ENCODE peak calls at places on chromosome 11, in ten cellular contexts. R, T, F, O, Q, A, N, L, M and B are unnamed samples. For H3K9me2, the result is how much of the 10 kb centered on the place peaks cover.

GRCh38 chr11:12286606-12287005 is 90.8 kb upstream of the PARVA start:
- DNase-seq in A (no peak), L (no peak), R (no peak), O (no peak), Q (no peak), T (no peak), F (no peak), M (no peak), N (no peak), B (no peak)

GRCh38 chr11:61701298-61701993 is 21.3 kb downstream of the DAGLA start:
- DNase-seq in R (no peak), L (no peak), M (no peak), T (peak), N (no peak), Q (peak), O (peak), A (peak), F (no peak), B (peak)

GRCh38 chr11:17408026-17408425 is 19.6 kb upstream of the KCNJ11 start:
- DNase-seq in M (no peak), F (no peak), O (no peak), L (no peak), R (no peak), N (no peak), Q (no peak), A (no peak), T (no peak), B (no peak)

GRCh38 chr11:110249066-110249465 is 47.3 kb downstream of the RDX start:
- DNase-seq in L (no peak), T (peak), M (peak), R (no peak), Q (no peak), N (peak), A (no peak), F (no peak), O (no peak), B (no peak)

GRCh38 chr11:60977224-60977623 is 5.7 kb downstream of the CD6 start:
- DNase-seq in Q (no peak), R (no peak), T (no peak), O (no peak), F (no peak), M (no peak), N (no peak), A (no peak), L (no peak), B (no peak)

GRCh38 chr11:35549787-35550186 is 24.4 kb upstream of the PAMR1 start:
- DNase-seq in O (peak), L (no peak), F (peak), M (no peak), N (peak), R (peak), Q (no peak), A (no peak), T (peak), B (no peak)

GRCh38 chr11:134659882-134660281 is 247.8 kb upstream of the B3GAT1 start:
- DNase-seq in A (no peak), N (no peak), Q (no peak), F (no peak), T (no peak), R (no peak), L (no peak), M (no peak), O (no peak), B (no peak)

GRCh38 chr11:11155962-11156815 is 196.9 kb downstream of the CSNK2A3 start:
- DNase-seq in Q (peak), N (no peak), O (peak), R (no peak), L (no peak), A (peak), T (peak), F (no peak), M (peak), B (peak)

GRCh38 chr11:109733245-109733644 is 311.3 kb downstream of the C11orf87 start:
- DNase-seq in Q (no peak), O (no peak), A (no peak), F (no peak), R (no peak), M (no peak), N (peak), T (peak), L (no peak), B (no peak)

GRCh38 chr11:125358254-125358840 is 137.7 kb downstream of the FEZ1 start:
- DNase-seq in O (no peak), L (no peak), A (no peak), F (no peak), N (peak), Q (no peak), M (no peak), T (peak), R (no peak), B (no peak)

GRCh38 chr11:130125638-130126037 is 33.9 kb upstream of the ST14 start:
- DNase-seq in A (no peak), N (no peak), T (no peak), O (no peak), R (no peak), L (no peak), Q (no peak), M (no peak), F (no peak), B (no peak)

GRCh38 chr11:47606731-47607130 is 12.5 kb upstream of the C1QTNF4 start:
- DNase-seq in O (no peak), R (no peak), N (peak), T (no peak), M (peak), L (no peak), F (no peak), A (no peak), Q (no peak), B (peak)

GRCh38 chr11:75543808-75544207 is 18.1 kb upstream of the GDPD5 start:
- DNase-seq in Q (no peak), N (no peak), O (no peak), L (no peak), F (no peak), M (peak), A (no peak), R (no peak), T (no peak), B (no peak)

GRCh38 chr11:72684236-72684912 is 10.2 kb upstream of the PDE2A start:
- DNase-seq in M (peak), L (peak), A (peak), R (peak), Q (peak), O (peak), F (peak), T (peak), N (peak), B (peak)

GRCh38 chr11:62547691-62548281 is 1.2 kb upstream of the AHNAK start:
- DNase-seq in T (peak), N (peak), A (no peak), O (no peak), Q (no peak), M (no peak), F (peak), L (no peak), R (no peak), B (no peak)

GRCh38 chr11:65053826-65054503 is 4.4 kb downstream of the NAALADL1 start:
- DNase-seq in Q (no peak), N (no peak), M (no peak), A (no peak), O (no peak), F (no peak), R (no peak), L (no peak), T (no peak), B (peak)

GRCh38 chr11:123191939-123192338 is 3.1 kb downstream of the CLMP start:
- DNase-seq in F (no peak), T (no peak), N (peak), R (no peak), L (no peak), M (no peak), Q (no peak), A (no peak), O (no peak), B (no peak)

GRCh38 chr11:123193742-123194141 is 1.3 kb downstream of the CLMP start:
- DNase-seq in A (peak), N (peak), F (no peak), M (no peak), L (no peak), T (no peak), O (no peak), Q (no peak), R (no peak), B (no peak)

GRCh38 chr11:123195182-123196059 is at the start of gene CLMP:
- DNase-seq in O (peak), A (peak), N (peak), Q (no peak), R (no peak), M (no peak), L (no peak), F (peak), T (peak), B (no peak)

GRCh38 chr11:123196060-123196714 is 1.1 kb upstream of the CLMP start:
- DNase-seq in F (no peak), A (no peak), L (no peak), M (no peak), T (no peak), Q (no peak), N (no peak), R (no peak), O (peak), B (no peak)

GRCh38 chr11:123194308-123195181 is 503 bp downstream of the CLMP start:
- DNase-seq in N (peak), L (no peak), M (no peak), R (no peak), O (peak), T (peak), A (peak), Q (no peak), F (peak), B (no peak)
- H3K9me2 ChIP-seq in N (under half), L (under half), M (under half), R (under half), O (under half), T (under half), A (under half), Q (under half), F (under half), B (under half)

GRCh38 chr11:118791015-118791960 is at the start of gene DDX6:
- DNase-seq in T (peak), O (peak), R (peak), A (peak), N (peak), F (peak), Q (peak), L (peak), M (peak), B (peak)
- H3K9me2 ChIP-seq in T (under half), O (under half), R (under half), A (under half), N (under half), F (under half), Q (under half), L (under half), M (under half), B (under half)

GRCh38 chr11:45090607-45091006 is 55.8 kb upstream of the PRDM11 start:
- DNase-seq in N (no peak), T (no peak), A (no peak), O (no peak), R (no peak), M (no peak), Q (no peak), F (no peak), L (no peak), B (no peak)
- H3K9me2 ChIP-seq in N (under half), T (under half), A (under half), O (under half), R (under half), M (under half), Q (under half), F (under half), L (under half), B (under half)

GRCh38 chr11:118628432-118628831 is 21.0 kb downstream of the PHLDB1 start:
- DNase-seq in F (no peak), R (no peak), N (no peak), O (no peak), T (no peak), A (no peak), M (no peak), L (no peak), Q (no peak), B (no peak)

GRCh38 chr11:118631510-118631909 is 24.1 kb downstream of the PHLDB1 start:
- DNase-seq in F (no peak), R (no peak), O (no peak), T (no peak), M (no peak), N (no peak), Q (no peak), L (no peak), A (no peak), B (no peak)

GRCh38 chr11:118631109-118631508 is 23.7 kb downstream of the PHLDB1 start:
- DNase-seq in N (no peak), O (no peak), F (no peak), A (no peak), T (no peak), M (no peak), L (no peak), R (no peak), Q (no peak), B (no peak)

GRCh38 chr11:118628861-118629549 is 21.6 kb downstream of the PHLDB1 start:
- DNase-seq in M (no peak), Q (no peak), A (no peak), T (no peak), R (no peak), F (no peak), N (peak), O (no peak), L (no peak), B (no peak)

DNA sequence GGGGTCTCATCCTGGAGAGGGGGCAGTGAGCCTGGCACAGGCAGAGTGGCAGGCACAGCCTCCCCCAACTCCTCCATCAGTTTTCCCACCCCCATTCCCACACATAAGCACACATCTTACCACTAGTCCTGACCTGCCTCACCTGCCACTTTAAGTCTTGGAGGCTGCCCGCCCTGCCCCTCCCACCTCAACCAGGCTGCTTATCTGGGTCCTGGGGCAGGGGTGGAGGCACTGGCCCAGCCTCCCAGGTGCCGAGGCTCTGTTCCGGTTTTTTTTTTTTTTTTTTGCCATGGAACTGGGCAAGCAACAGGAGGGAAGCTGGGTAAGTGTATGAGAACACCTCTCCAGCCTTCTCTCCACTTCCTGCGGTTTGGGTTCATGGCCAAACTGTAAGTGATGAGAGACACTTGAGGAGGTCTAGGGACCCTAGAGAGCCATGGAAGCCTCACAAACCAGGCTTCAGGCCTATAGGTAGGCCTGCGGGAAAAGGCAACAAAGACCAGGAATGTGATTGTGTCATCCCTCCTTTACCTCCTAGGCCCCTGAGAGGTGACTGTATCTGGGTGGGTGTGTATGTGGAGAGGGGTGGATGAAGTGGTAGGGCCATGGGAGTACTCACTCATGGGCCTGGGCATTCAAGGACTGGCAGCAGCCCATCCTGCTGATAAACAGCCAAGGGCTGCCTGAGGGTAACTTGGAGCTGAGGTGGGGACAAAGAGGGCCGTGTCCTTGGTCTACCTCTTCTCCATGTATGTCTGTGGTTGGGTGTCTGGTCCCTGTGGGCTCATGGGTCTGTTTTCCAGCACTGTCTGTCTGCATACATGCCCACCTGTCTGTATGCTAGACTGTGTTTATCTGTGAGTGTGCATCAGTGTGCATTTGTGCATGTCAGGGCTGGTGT is 22.6 kb downstream of the PHLDB1 start:
- DNase-seq in O (no peak), A (no peak), Q (no peak), M (no peak), N (peak), F (no peak), R (no peak), T (no peak), L (no peak), B (no peak)
- H3K9me2 ChIP-seq in O (under half), A (under half), Q (under half), M (under half), N (under half), F (under half), R (under half), T (under half), L (under half), B (under half)

GRCh38 chr11:43504316-43504950 is 145.7 kb downstream of the TTC17 start:
- DNase-seq in N (peak), T (peak), F (no peak), O (peak), A (peak), Q (peak), R (no peak), M (peak), L (peak), B (peak)

GRCh38 chr11:43508511-43508918 is 149.8 kb downstream of the TTC17 start:
- DNase-seq in T (peak), O (no peak), L (no peak), F (peak), N (peak), Q (no peak), R (peak), M (no peak), A (no peak), B (no peak)

GRCh38 chr11:43503417-43503816 is 144.7 kb downstream of the TTC17 start:
- DNase-seq in T (peak), A (no peak), L (peak), Q (no peak), M (peak), N (peak), R (no peak), O (peak), F (no peak), B (no peak)

GRCh38 chr11:43507171-43507570 is 148.5 kb downstream of the TTC17 start:
- DNase-seq in F (no peak), M (no peak), Q (no peak), L (no peak), T (no peak), R (no peak), A (no peak), O (no peak), N (no peak), B (no peak)

GRCh38 chr11:43505171-43505570 is 146.5 kb downstream of the TTC17 start:
- DNase-seq in M (no peak), N (peak), T (no peak), L (no peak), Q (no peak), O (no peak), R (no peak), F (no peak), A (no peak), B (no peak)
- H3K9me2 ChIP-seq in M (under half), N (under half), T (under half), L (under half), Q (under half), O (under half), R (under half), F (under half), A (under half), B (under half)